ENCODE peak calls at places on chromosomes 1 and 21, in five cellular contexts. One of them, this sample, is unnamed.

GRCh38 chr1:185517808-185518419 is 200.9 kb upstream of the IVNS1ABP start:
- DNase-seq in EL: no peak
- DNase-seq in WTC11: no peak
- DNase-seq in caudate nucleus: no peak
- DNase-seq in heart left ventricle: no peak
- DNase-seq in this sample: no peak

GRCh38 chr21:26389971-26390641 is 183.0 kb downstream of the CYYR1 start:
- DNase-seq in EL: peak; percentile 92
- DNase-seq in WTC11: no peak
- DNase-seq in caudate nucleus: no peak
- DNase-seq in heart left ventricle: no peak
- DNase-seq in this sample: peak; percentile 50

GRCh38 chr1:29083318-29084195 is 40.1 kb downstream of the TMEM200B start:
- DNase-seq in EL: no peak
- DNase-seq in WTC11: no peak
- DNase-seq in caudate nucleus: no peak
- DNase-seq in heart left ventricle: no peak
- DNase-seq in this sample: no peak

GRCh38 chr1:216462061-216462775 is 39.0 kb upstream of the USH2A start:
- DNase-seq in EL: peak; percentile 66
- DNase-seq in WTC11: no peak
- DNase-seq in caudate nucleus: no peak
- DNase-seq in heart left ventricle: no peak
- DNase-seq in this sample: no peak

GRCh38 chr1:205084360-205084759 is at the start of gene TMEM81:
- DNase-seq in EL: no peak
- DNase-seq in WTC11: no peak
- DNase-seq in caudate nucleus: no peak
- DNase-seq in heart left ventricle: no peak
- DNase-seq in this sample: no peak

GRCh38 chr1:17287377-17287776 is 20.6 kb upstream of the PADI4 start:
- DNase-seq in EL: peak; percentile 91
- DNase-seq in WTC11: no peak
- DNase-seq in caudate nucleus: no peak
- DNase-seq in heart left ventricle: no peak
- DNase-seq in this sample: peak; percentile 92

GRCh38 chr1:82177190-82177589 is 376.5 kb downstream of the ADGRL2 start:
- DNase-seq in EL: no peak
- DNase-seq in WTC11: no peak
- DNase-seq in caudate nucleus: no peak
- DNase-seq in heart left ventricle: no peak
- DNase-seq in this sample: no peak

GRCh38 chr1:32464716-32465540 is at the start of gene ZBTB8B:
- DNase-seq in EL: peak; percentile 76
- DNase-seq in WTC11: peak; percentile 98
- DNase-seq in caudate nucleus: peak; percentile 90
- DNase-seq in heart left ventricle: peak; percentile 74
- DNase-seq in this sample: peak; percentile 57

GRCh38 chr1:5965586-5966131 is 26.6 kb downstream of the NPHP4 start:
- DNase-seq in EL: no peak
- DNase-seq in WTC11: no peak
- DNase-seq in caudate nucleus: no peak
- DNase-seq in heart left ventricle: no peak
- DNase-seq in this sample: no peak

GRCh38 chr1:228226956-228227791 is 19.3 kb downstream of the OBSCN start:
- DNase-seq in EL: peak; percentile 53
- DNase-seq in WTC11: no peak
- DNase-seq in caudate nucleus: peak; percentile 29
- DNase-seq in heart left ventricle: no peak
- DNase-seq in this sample: no peak

GRCh38 chr1:9069324-9070100 is at the start of gene SLC2A5:
- DNase-seq in EL: no peak
- DNase-seq in WTC11: no peak
- DNase-seq in caudate nucleus: peak; percentile 43
- DNase-seq in heart left ventricle: peak; percentile 30
- DNase-seq in this sample: no peak

GRCh38 chr1:100396651-100397050 is 44.3 kb downstream of the CDC14A start:
- DNase-seq in EL: no peak
- DNase-seq in WTC11: no peak
- DNase-seq in caudate nucleus: no peak
- DNase-seq in heart left ventricle: no peak
- DNase-seq in this sample: no peak

GRCh38 chr1:29498126-29499100 is 262.1 kb downstream of the PTPRU start:
- DNase-seq in EL: no peak
- DNase-seq in WTC11: no peak
- DNase-seq in caudate nucleus: no peak
- DNase-seq in heart left ventricle: no peak
- DNase-seq in this sample: no peak

GRCh38 chr1:221718391-221719277 is 23.3 kb downstream of the DUSP10 start:
- DNase-seq in EL: peak; percentile 93
- DNase-seq in WTC11: no peak
- DNase-seq in caudate nucleus: no peak
- DNase-seq in heart left ventricle: no peak
- DNase-seq in this sample: peak; percentile 77

GRCh38 chr1:11913291-11913690 is 12.9 kb downstream of the KIAA2013 start:
- DNase-seq in EL: no peak
- DNase-seq in WTC11: peak; percentile 31
- DNase-seq in caudate nucleus: no peak
- DNase-seq in heart left ventricle: no peak
- DNase-seq in this sample: no peak

GRCh38 chr21:45295576-45296365 is 8.1 kb upstream of the POFUT2 start:
- DNase-seq in EL: peak; percentile 92
- DNase-seq in WTC11: no peak
- DNase-seq in caudate nucleus: no peak
- DNase-seq in heart left ventricle: no peak
- DNase-seq in this sample: peak; percentile 87

GRCh38 chr1:226980122-226980551 is 40.0 kb downstream of the COQ8A start:
- DNase-seq in EL: no peak
- DNase-seq in WTC11: no peak
- DNase-seq in caudate nucleus: no peak
- DNase-seq in heart left ventricle: no peak
- DNase-seq in this sample: no peak

This sample was measured in AG08395.